ENCODE peak calls at places on chromosome 1, in six cellular contexts. B, W, L, T, C and I are unnamed samples.

GRCh38 chr1:240611619-240612490 is at the start of gene GREM2:
- DNase-seq in B (peak), W (peak), L (peak), T (peak), C (peak), I (peak)

GRCh38 chr1:11525516-11525915 is 46.6 kb downstream of the DISP3 start:
- DNase-seq in B (no peak), W (no peak), L (no peak), T (no peak), C (no peak), I (no peak)

GRCh38 chr1:71414229-71414628 is 333.4 kb upstream of the ZRANB2 start:
- DNase-seq in B (no peak), W (no peak), L (peak), T (no peak), C (no peak), I (no peak)

GRCh38 chr1:152141971-152142584 is 16.9 kb downstream of the RPTN start:
- DNase-seq in B (peak), W (no peak), L (peak), T (peak), C (peak), I (peak)

GRCh38 chr1:84632142-84632541 is 57.9 kb upstream of the CTBS start:
- DNase-seq in B (no peak), W (no peak), L (no peak), T (no peak), C (no peak), I (no peak)

GRCh38 chr1:206660136-206660535 is 24.6 kb upstream of the MAPKAPK2 start:
- DNase-seq in B (no peak), W (no peak), L (no peak), T (no peak), C (no peak), I (no peak)

GRCh38 chr1:167209044-167209443 is 11.6 kb upstream of the POU2F1 start:
- DNase-seq in B (no peak), W (no peak), L (no peak), T (no peak), C (no peak), I (no peak)

GRCh38 chr1:225754940-225755635 is 22.5 kb upstream of the SRP9 start:
- DNase-seq in B (no peak), W (peak), L (peak), T (peak), C (no peak), I (peak)

GRCh38 chr1:215845224-215845902 is 278.3 kb downstream of the KCTD3 start:
- DNase-seq in B (peak), W (no peak), L (peak), T (peak), C (no peak), I (peak)

GRCh38 chr1:47998396-47998990 is 1.3 kb upstream of the TRABD2B start:
- DNase-seq in B (no peak), W (no peak), L (no peak), T (no peak), C (no peak), I (no peak)

GRCh38 chr1:119040906-119041305 is 52.8 kb upstream of the TBX15 start:
- DNase-seq in B (no peak), W (no peak), L (peak), T (peak), C (peak), I (no peak)

GRCh38 chr1:210001751-210002150 is 63.7 kb downstream of the SYT14 start:
- DNase-seq in B (no peak), W (no peak), L (no peak), T (no peak), C (no peak), I (no peak)

GRCh38 chr1:109910123-109910962 is at the start of gene CSF1:
- DNase-seq in B (no peak), W (peak), L (peak), T (peak), C (peak), I (peak)

GRCh38 chr1:221829327-221830011 is 87.6 kb upstream of the DUSP10 start:
- DNase-seq in B (peak), W (no peak), L (peak), T (no peak), C (no peak), I (peak)

GRCh38 chr1:80656628-80657019 is 1144.1 kb upstream of the ADGRL2 start:
- DNase-seq in B (no peak), W (no peak), L (peak), T (peak), C (no peak), I (no peak)

GRCh38 chr1:231442735-231443134 is 20.6 kb upstream of the EGLN1 start:
- DNase-seq in B (no peak), W (no peak), L (peak), T (no peak), C (no peak), I (no peak)

GRCh38 chr1:45721207-45721606 is 29.2 kb downstream of the IPP start:
- DNase-seq in B (peak), W (no peak), L (no peak), T (no peak), C (no peak), I (peak)

GRCh38 chr1:240423525-240423924 is 188.4 kb downstream of the GREM2 start:
- DNase-seq in B (no peak), W (no peak), L (no peak), T (no peak), C (no peak), I (no peak)

GRCh38 chr1:236759252-236759859 is 35.7 kb upstream of the MTR start:
- DNase-seq in B (no peak), W (no peak), L (peak), T (peak), C (no peak), I (no peak)

GRCh38 chr1:17287377-17287776 is 20.6 kb upstream of the PADI4 start:
- DNase-seq in B (peak), W (peak), L (peak), T (no peak), C (no peak), I (no peak)

GRCh38 chr1:58402444-58402843 is 144.1 kb downstream of the OMA1 start:
- DNase-seq in B (no peak), W (no peak), L (peak), T (no peak), C (no peak), I (no peak)

GRCh38 chr1:869499-870244 is 54.1 kb upstream of the SAMD11 start:
- DNase-seq in B (no peak), W (peak), L (peak), T (peak), C (peak), I (no peak)
- H3K4me3 ChIP-seq in B (no peak), W (peak), L (no peak), T (no peak), C (peak), I (no peak)

DNA sequence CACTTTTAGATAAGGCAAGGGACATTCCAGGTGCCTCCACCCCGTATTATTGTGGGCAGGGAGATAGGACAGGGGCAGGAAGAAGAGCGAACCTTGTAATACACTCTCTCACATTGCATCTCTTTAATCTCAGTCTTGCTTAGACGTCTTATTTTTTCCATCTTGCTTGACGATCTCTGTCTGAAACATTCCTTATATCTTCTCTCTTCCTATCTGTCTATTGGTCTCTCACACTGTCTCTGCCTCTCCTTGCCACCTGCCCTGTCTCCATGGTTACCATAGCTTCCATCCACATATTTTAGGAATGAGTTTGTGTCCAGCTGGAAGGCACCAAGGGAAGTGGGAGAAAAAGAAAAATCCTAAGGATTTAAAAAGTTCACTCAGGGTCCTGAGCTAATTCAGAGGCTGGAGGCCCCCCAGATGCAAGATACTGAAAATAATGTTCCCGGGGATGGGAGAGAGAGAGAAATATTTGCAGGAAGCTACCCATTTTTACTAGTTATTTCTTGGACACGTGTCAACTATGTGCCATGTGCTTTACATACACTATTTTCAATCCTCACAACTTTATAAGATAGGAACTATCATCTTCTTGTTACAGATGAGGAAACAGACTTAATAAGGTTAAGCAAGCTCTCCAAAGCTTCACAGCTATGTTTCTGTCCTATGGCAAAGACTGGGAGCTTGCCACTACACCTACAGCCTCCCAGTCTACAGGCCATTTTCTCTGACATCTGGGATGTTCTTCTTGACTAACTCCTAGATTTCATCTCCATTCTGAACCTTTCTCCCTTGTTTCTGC is 956 bp downstream of the ANKRD34A start:
- DNase-seq in B (no peak), W (no peak), L (peak), T (peak), C (no peak), I (no peak)
- H3K4me3 ChIP-seq in B (peak), W (peak), L (peak), T (no peak), C (peak), I (peak)

GRCh38 chr1:31570906-31571305 is 5.4 kb upstream of the TINAGL1 start:
- DNase-seq in B (no peak), W (no peak), L (peak), T (no peak), C (no peak), I (no peak)

GRCh38 chr1:31569773-31570172 is 6.5 kb upstream of the TINAGL1 start:
- DNase-seq in B (no peak), W (no peak), L (no peak), T (no peak), C (no peak), I (no peak)

GRCh38 chr1:31568895-31569655 is 7.2 kb upstream of the TINAGL1 start:
- DNase-seq in B (no peak), W (peak), L (no peak), T (no peak), C (peak), I (no peak)

GRCh38 chr1:31570228-31570627 is 6.1 kb upstream of the TINAGL1 start:
- DNase-seq in B (no peak), W (peak), L (no peak), T (no peak), C (no peak), I (no peak)

GRCh38 chr1:31567956-31568570 is 8.3 kb upstream of the TINAGL1 start:
- DNase-seq in B (no peak), W (peak), L (no peak), T (no peak), C (no peak), I (no peak)
- H3K4me3 ChIP-seq in B (no peak), W (no peak), L (no peak), T (no peak), C (no peak), I (no peak)

DNA sequence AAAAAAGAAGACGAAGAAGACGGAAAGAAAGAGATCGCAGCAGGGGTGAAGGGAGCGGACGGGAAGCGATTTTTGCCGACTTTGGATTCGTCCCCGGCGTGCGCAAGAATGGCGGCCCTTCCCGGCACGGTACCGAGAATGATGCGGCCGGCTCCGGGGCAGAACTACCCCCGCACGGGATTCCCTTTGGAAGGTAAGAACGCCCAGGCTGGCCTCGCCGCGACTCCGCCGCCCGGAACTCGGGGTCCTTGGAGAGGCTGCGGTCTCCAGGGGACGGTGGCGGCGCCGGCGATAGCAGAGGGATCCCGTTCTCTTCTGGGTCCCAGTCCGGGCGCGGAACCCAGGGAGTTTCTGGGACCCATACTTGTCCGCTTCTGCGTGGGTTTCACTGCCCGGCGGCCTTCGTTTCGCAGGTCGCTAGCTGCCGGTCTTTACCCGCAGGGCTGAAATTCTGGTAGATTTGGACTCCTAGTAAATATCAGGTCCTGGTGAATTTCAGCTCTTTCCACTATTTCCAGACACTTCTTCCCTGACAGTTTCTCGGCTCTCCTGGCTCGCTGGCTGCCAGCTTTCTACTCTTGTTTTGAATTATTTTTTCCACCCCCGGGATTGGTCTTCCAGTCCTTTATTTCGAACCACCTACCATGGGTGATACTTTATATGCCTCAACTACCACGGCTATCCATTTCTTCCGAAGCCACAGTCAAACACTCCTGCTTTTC is 1.0 kb downstream of the PAX7 start:
- DNase-seq in B (no peak), W (no peak), L (no peak), T (no peak), C (no peak), I (no peak)
- H3K4me3 ChIP-seq in B (no peak), W (no peak), L (no peak), T (no peak), C (peak), I (no peak)

DNA sequence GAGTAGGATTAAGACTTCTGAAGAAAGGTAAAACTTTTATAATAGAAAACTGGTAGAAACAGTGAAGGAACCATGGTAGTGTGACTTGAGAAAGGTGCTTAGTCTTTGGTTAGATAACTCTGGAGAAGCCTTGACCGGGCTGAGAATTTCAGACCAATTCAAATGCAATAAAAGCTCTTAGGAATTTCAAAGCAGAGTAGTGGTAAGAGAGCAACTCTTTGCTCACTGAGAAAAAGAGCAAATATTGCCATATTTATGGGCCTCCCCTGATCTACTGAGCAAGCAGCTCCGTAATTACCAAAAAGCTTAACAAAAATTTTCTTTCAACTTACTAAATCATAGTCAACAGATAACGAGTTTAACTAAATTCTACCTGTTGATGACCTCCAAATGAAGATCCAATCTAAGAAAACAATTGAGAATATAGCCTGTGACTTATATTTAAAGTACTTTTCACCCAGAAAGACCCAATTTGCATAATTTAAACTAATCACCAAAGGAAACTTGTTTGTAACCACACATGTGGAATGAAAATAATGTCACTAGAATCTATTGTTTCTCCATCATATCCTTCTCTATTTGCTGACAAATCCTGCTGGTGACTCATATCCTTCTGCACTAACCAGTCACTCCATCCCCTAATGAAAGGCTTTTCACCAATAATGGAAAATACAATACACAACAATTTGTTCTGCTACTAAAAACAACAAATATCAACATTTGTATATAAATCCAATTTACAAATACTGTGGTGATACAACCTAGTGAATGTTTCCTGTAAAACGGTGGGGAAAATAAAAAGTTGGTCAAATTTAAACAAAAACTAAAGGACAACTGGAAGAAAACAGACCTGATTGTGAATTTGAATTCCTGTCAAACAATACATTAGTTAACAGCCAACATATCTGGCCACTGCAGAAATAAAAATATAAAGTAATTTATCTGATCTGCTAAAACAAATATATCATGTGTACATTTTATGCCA is 6.6 kb downstream of the PTP4A2 start:
- DNase-seq in B (no peak), W (no peak), L (peak), T (peak), C (no peak), I (no peak)
- H3K4me3 ChIP-seq in B (no peak), W (no peak), L (no peak), T (no peak), C (peak), I (no peak)

DNA sequence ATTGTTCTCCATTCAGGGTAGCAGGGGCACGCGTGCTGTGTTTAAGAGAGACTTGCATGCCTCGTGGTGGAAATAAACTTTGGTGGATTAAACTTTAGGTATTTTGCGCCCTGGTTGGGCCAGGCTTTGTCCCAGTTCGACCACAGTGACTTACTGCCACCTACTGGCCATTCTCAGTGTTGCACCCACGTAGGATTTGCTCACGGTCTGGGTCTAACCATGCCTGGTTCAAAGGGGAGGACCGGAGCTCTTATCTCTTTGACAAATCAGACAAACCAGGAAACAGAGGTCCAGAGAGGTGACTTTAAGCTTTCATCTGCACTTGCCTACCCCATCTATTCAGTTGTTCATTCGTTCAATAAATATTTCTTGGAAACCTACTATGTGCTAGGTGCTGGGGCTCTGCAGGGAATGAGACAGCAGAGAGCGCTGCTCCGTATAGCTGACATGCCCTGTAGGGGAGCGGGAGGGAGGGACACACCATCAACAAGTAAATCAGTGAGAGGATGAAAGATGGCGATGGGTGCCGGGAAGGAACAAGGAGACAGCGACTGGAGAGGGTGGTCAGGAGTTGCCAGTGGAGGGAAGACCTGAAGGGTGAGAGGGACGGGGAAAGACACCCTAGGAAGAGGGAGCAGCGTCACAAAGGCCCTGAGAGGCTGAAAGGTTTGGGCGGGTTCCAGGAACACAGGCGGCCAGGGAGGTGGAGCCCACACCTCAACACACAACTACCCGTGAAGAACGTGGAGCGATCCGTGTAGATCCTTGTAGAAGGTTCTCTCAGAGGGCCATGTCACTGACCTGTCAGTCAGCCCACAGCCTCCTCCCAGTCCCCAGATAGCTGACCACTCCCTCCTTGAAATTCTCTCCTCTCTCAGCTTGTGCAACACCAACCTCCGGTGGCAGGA is 27.2 kb upstream of the TINAGL1 start:
- DNase-seq in B (no peak), W (peak), L (peak), T (peak), C (peak), I (peak)
- H3K4me3 ChIP-seq in B (peak), W (peak), L (peak), T (no peak), C (peak), I (peak)

GRCh38 chr1:28241633-28242241 is 5.8 kb downstream of the ATP5IF1 start:
- DNase-seq in B (no peak), W (no peak), L (no peak), T (no peak), C (no peak), I (no peak)

GRCh38 chr1:28243685-28244439 is 7.9 kb downstream of the ATP5IF1 start:
- DNase-seq in B (no peak), W (no peak), L (no peak), T (peak), C (no peak), I (no peak)

GRCh38 chr1:28247603-28248272 is 11.6 kb upstream of the SESN2 start:
- DNase-seq in B (no peak), W (no peak), L (no peak), T (no peak), C (no peak), I (no peak)

GRCh38 chr1:28246427-28246832 is 10.5 kb downstream of the ATP5IF1 start:
- DNase-seq in B (no peak), W (no peak), L (peak), T (peak), C (no peak), I (no peak)

GRCh38 chr1:28244549-28245251 is 8.8 kb downstream of the ATP5IF1 start:
- DNase-seq in B (no peak), W (no peak), L (no peak), T (no peak), C (no peak), I (no peak)
- H3K4me3 ChIP-seq in B (no peak), W (peak), L (no peak), T (no peak), C (peak), I (no peak)

DNA sequence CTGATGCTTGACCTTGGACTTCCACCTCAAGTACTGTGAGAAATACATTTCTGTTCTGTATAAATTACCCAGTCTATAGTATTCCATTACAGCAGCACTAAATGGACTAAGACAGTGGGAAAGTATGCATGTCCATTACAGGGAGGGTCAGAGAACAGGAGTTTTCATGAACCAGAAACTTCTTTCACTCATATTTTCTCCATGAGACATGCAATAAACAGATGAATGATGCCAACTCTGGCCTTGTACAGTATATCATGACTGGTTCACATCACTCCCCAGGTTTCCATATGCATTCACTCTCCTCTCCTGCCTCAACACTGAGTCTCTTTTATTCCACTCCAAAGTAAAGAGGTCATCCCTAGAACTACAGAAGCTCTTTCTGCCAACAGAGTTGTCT is 4.5 kb upstream of the IFI16 start:
- DNase-seq in B (no peak), W (no peak), L (peak), T (no peak), C (no peak), I (no peak)
- H3K4me3 ChIP-seq in B (no peak), W (no peak), L (no peak), T (no peak), C (no peak), I (no peak)